ENCODE peak calls at places on chromosomes 3 and 15, in ten cellular contexts. One of them, this sample, is unnamed.

GRCh38 chr3:150968341-150968740 is 4.2 kb downstream of the CLRN1 start:
- DNase-seq in dorsolateral prefrontal cortex: no peak
- DNase-seq in fibroblast of villous mesenchyme: no peak
- DNase-seq in uterus: no peak
- DNase-seq in ovary: no peak
- DNase-seq in fibroblast of mammary gland: no peak
- DNase-seq in fibroblast of the aortic adventitia: no peak
- DNase-seq in keratinocyte: no peak
- DNase-seq in transverse colon: no peak
- DNase-seq in lower leg skin: no peak
- DNase-seq in this sample: no peak

GRCh38 chr3:71584216-71585061 is 911 bp upstream of the FOXP1 start:
- DNase-seq in dorsolateral prefrontal cortex: peak
- DNase-seq in fibroblast of villous mesenchyme: peak
- DNase-seq in uterus: peak
- DNase-seq in ovary: peak
- DNase-seq in fibroblast of mammary gland: peak
- DNase-seq in fibroblast of the aortic adventitia: peak
- DNase-seq in keratinocyte: no peak
- DNase-seq in transverse colon: peak
- DNase-seq in lower leg skin: peak
- DNase-seq in this sample: peak

GRCh38 chr3:42755681-42756578 is 17.1 kb downstream of the CCDC13 start:
- DNase-seq in dorsolateral prefrontal cortex: no peak
- DNase-seq in fibroblast of villous mesenchyme: peak
- DNase-seq in uterus: no peak
- DNase-seq in ovary: no peak
- DNase-seq in fibroblast of mammary gland: peak
- DNase-seq in fibroblast of the aortic adventitia: peak
- DNase-seq in keratinocyte: no peak
- DNase-seq in transverse colon: peak
- DNase-seq in lower leg skin: peak
- DNase-seq in this sample: peak

GRCh38 chr3:147354621-147355020 is 51.7 kb downstream of the ZIC4 start:
- DNase-seq in dorsolateral prefrontal cortex: no peak
- DNase-seq in fibroblast of villous mesenchyme: no peak
- DNase-seq in uterus: no peak
- DNase-seq in ovary: no peak
- DNase-seq in fibroblast of mammary gland: no peak
- DNase-seq in fibroblast of the aortic adventitia: no peak
- DNase-seq in keratinocyte: no peak
- DNase-seq in transverse colon: no peak
- DNase-seq in lower leg skin: no peak
- DNase-seq in this sample: peak

GRCh38 chr15:73751481-73751880 is 1.7 kb downstream of the INSYN1 start:
- DNase-seq in dorsolateral prefrontal cortex: no peak
- DNase-seq in fibroblast of villous mesenchyme: no peak
- DNase-seq in uterus: no peak
- DNase-seq in ovary: no peak
- DNase-seq in fibroblast of mammary gland: no peak
- DNase-seq in fibroblast of the aortic adventitia: no peak
- DNase-seq in keratinocyte: no peak
- DNase-seq in transverse colon: no peak
- DNase-seq in lower leg skin: no peak
- DNase-seq in this sample: no peak

GRCh38 chr3:133992951-133993595 is 36.7 kb downstream of the SLCO2A1 start:
- DNase-seq in dorsolateral prefrontal cortex: no peak
- DNase-seq in fibroblast of villous mesenchyme: no peak
- DNase-seq in uterus: no peak
- DNase-seq in ovary: no peak
- DNase-seq in fibroblast of mammary gland: no peak
- DNase-seq in fibroblast of the aortic adventitia: no peak
- DNase-seq in keratinocyte: no peak
- DNase-seq in transverse colon: no peak
- DNase-seq in lower leg skin: peak
- DNase-seq in this sample: no peak

GRCh38 chr3:81684739-81685395 is 76.6 kb downstream of the GBE1 start:
- DNase-seq in dorsolateral prefrontal cortex: no peak
- DNase-seq in fibroblast of villous mesenchyme: peak
- DNase-seq in uterus: no peak
- DNase-seq in ovary: no peak
- DNase-seq in fibroblast of mammary gland: peak
- DNase-seq in fibroblast of the aortic adventitia: peak
- DNase-seq in keratinocyte: no peak
- DNase-seq in transverse colon: no peak
- DNase-seq in lower leg skin: no peak
- DNase-seq in this sample: no peak

GRCh38 chr3:65830948-65831732 is 207.6 kb downstream of the MAGI1 start:
- DNase-seq in dorsolateral prefrontal cortex: no peak
- DNase-seq in fibroblast of villous mesenchyme: peak
- DNase-seq in uterus: no peak
- DNase-seq in ovary: no peak
- DNase-seq in fibroblast of mammary gland: no peak
- DNase-seq in fibroblast of the aortic adventitia: no peak
- DNase-seq in keratinocyte: no peak
- DNase-seq in transverse colon: no peak
- DNase-seq in lower leg skin: no peak
- DNase-seq in this sample: no peak

GRCh38 chr15:81950841-81951414 is 94.9 kb downstream of the MEX3B start:
- DNase-seq in dorsolateral prefrontal cortex: no peak
- DNase-seq in fibroblast of villous mesenchyme: no peak
- DNase-seq in uterus: no peak
- DNase-seq in ovary: no peak
- DNase-seq in fibroblast of mammary gland: no peak
- DNase-seq in fibroblast of the aortic adventitia: peak
- DNase-seq in keratinocyte: no peak
- DNase-seq in transverse colon: no peak
- DNase-seq in lower leg skin: no peak
- DNase-seq in this sample: peak

GRCh38 chr15:91912336-91912735 is 58.8 kb downstream of the SLCO3A1 start:
- DNase-seq in dorsolateral prefrontal cortex: no peak
- DNase-seq in fibroblast of villous mesenchyme: no peak
- DNase-seq in uterus: no peak
- DNase-seq in ovary: no peak
- DNase-seq in fibroblast of mammary gland: no peak
- DNase-seq in fibroblast of the aortic adventitia: no peak
- DNase-seq in keratinocyte: no peak
- DNase-seq in transverse colon: no peak
- DNase-seq in lower leg skin: peak
- DNase-seq in this sample: no peak

GRCh38 chr3:10334461-10334860 is 13.5 kb upstream of the SEC13 start:
- DNase-seq in dorsolateral prefrontal cortex: peak
- DNase-seq in fibroblast of villous mesenchyme: no peak
- DNase-seq in uterus: no peak
- DNase-seq in ovary: no peak
- DNase-seq in fibroblast of mammary gland: peak
- DNase-seq in fibroblast of the aortic adventitia: peak
- DNase-seq in keratinocyte: no peak
- DNase-seq in transverse colon: no peak
- DNase-seq in lower leg skin: no peak
- DNase-seq in this sample: no peak

GRCh38 chr15:58454950-58455401 is 23.2 kb downstream of the LIPC start:
- DNase-seq in dorsolateral prefrontal cortex: no peak
- DNase-seq in fibroblast of villous mesenchyme: no peak
- DNase-seq in uterus: no peak
- DNase-seq in ovary: no peak
- DNase-seq in fibroblast of mammary gland: peak
- DNase-seq in fibroblast of the aortic adventitia: peak
- DNase-seq in keratinocyte: no peak
- DNase-seq in transverse colon: no peak
- DNase-seq in lower leg skin: no peak
- DNase-seq in this sample: no peak

GRCh38 chr3:198080521-198081384 is 120.7 kb downstream of the LMLN start:
- DNase-seq in dorsolateral prefrontal cortex: no peak
- DNase-seq in fibroblast of villous mesenchyme: peak
- DNase-seq in uterus: no peak
- DNase-seq in ovary: peak
- DNase-seq in fibroblast of mammary gland: peak
- DNase-seq in fibroblast of the aortic adventitia: peak
- DNase-seq in keratinocyte: no peak
- DNase-seq in transverse colon: peak
- DNase-seq in lower leg skin: no peak
- DNase-seq in this sample: peak

GRCh38 chr15:97501291-97501690 is 459.2 kb upstream of the ARRDC4 start:
- DNase-seq in dorsolateral prefrontal cortex: no peak
- DNase-seq in fibroblast of villous mesenchyme: no peak
- DNase-seq in uterus: no peak
- DNase-seq in ovary: no peak
- DNase-seq in fibroblast of mammary gland: no peak
- DNase-seq in fibroblast of the aortic adventitia: no peak
- DNase-seq in keratinocyte: no peak
- DNase-seq in transverse colon: no peak
- DNase-seq in lower leg skin: no peak
- DNase-seq in this sample: no peak

GRCh38 chr15:71336671-71337070 is 221.4 kb downstream of the THSD4 start:
- DNase-seq in dorsolateral prefrontal cortex: no peak
- DNase-seq in fibroblast of villous mesenchyme: no peak
- DNase-seq in uterus: no peak
- DNase-seq in ovary: no peak
- DNase-seq in fibroblast of mammary gland: no peak
- DNase-seq in fibroblast of the aortic adventitia: no peak
- DNase-seq in keratinocyte: no peak
- DNase-seq in transverse colon: no peak
- DNase-seq in lower leg skin: no peak
- DNase-seq in this sample: no peak

GRCh38 chr3:154758109-154758868 is 321.8 kb upstream of the MME start:
- DNase-seq in dorsolateral prefrontal cortex: no peak
- DNase-seq in fibroblast of villous mesenchyme: peak
- DNase-seq in uterus: no peak
- DNase-seq in ovary: no peak
- DNase-seq in fibroblast of mammary gland: peak
- DNase-seq in fibroblast of the aortic adventitia: peak
- DNase-seq in keratinocyte: no peak
- DNase-seq in transverse colon: no peak
- DNase-seq in lower leg skin: no peak
- DNase-seq in this sample: peak

GRCh38 chr3:28504945-28505344 is 156.3 kb upstream of the AZI2 start:
- DNase-seq in dorsolateral prefrontal cortex: no peak
- DNase-seq in fibroblast of villous mesenchyme: no peak
- DNase-seq in uterus: no peak
- DNase-seq in ovary: no peak
- DNase-seq in fibroblast of mammary gland: no peak
- DNase-seq in fibroblast of the aortic adventitia: no peak
- DNase-seq in keratinocyte: no peak
- DNase-seq in transverse colon: no peak
- DNase-seq in lower leg skin: no peak
- DNase-seq in this sample: no peak

DNA sequence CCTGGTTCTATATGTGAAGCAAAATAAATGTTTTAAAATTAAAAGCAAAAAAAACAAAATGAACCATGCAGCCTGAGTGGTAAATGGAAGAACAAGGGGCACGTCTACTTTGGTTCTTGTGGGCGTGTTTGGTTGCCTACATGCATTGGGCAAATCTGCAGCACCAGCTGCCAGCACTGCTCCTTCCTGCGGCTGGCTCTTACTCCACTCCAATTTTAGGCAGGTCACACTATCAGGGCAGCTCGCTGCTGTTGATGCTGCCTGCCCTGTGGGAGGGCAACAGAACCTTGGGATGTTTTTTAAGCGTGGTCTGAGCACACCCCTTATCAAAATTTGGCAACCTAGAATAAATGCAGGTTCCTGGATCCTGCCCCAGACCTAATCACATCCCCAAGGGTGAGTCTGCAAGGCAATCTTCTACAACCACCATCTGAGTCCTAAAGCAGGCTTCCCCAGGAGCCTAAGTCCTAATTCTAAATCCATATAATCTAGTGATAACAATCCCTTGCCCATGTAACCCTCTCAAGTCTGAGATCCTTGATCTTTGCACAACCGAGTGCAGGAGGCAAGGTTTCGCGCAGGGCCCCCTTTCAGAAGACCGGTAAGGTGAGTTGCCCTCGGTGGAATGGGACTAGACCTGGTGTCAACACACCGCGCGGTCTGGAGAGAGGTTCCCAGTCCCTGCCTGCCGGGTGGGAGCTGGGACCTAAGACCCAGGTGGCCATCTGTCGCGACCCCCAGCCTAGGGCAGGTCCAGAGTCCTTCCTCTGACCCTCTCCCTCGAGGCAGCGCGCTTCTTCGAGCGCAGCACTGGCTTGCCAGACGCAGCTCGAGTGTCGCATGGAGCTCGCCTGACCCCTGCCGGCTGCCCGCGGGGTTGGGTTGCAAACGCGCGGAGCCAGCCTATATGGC is 15.9 kb downstream of the IVD start:
- DNase-seq in dorsolateral prefrontal cortex: peak
- DNase-seq in fibroblast of villous mesenchyme: peak
- DNase-seq in uterus: peak
- DNase-seq in ovary: peak
- DNase-seq in fibroblast of mammary gland: peak
- DNase-seq in fibroblast of the aortic adventitia: peak
- DNase-seq in keratinocyte: no peak
- DNase-seq in transverse colon: peak
- DNase-seq in lower leg skin: peak
- DNase-seq in this sample: peak
- TF ChIP-seq CTCF in dorsolateral prefrontal cortex: peak
- TF ChIP-seq CTCF in fibroblast of villous mesenchyme: peak
- TF ChIP-seq CTCF in uterus: peak
- TF ChIP-seq CTCF in ovary: peak
- TF ChIP-seq CTCF in fibroblast of mammary gland: peak
- TF ChIP-seq CTCF in fibroblast of the aortic adventitia: peak
- TF ChIP-seq CTCF in keratinocyte: peak
- TF ChIP-seq CTCF in transverse colon: peak
- TF ChIP-seq CTCF in lower leg skin: no peak
- TF ChIP-seq CTCF in this sample: peak

GRCh38 chr15:95394186-95395067 is 936.1 kb upstream of the NR2F2 start:
- DNase-seq in dorsolateral prefrontal cortex: no peak
- DNase-seq in fibroblast of villous mesenchyme: peak
- DNase-seq in uterus: no peak
- DNase-seq in ovary: no peak
- DNase-seq in fibroblast of mammary gland: peak
- DNase-seq in fibroblast of the aortic adventitia: peak
- DNase-seq in keratinocyte: no peak
- DNase-seq in transverse colon: no peak
- DNase-seq in lower leg skin: no peak
- DNase-seq in this sample: peak
- H3K4me3 ChIP-seq in dorsolateral prefrontal cortex: no peak
- H3K4me3 ChIP-seq in fibroblast of villous mesenchyme: no peak
- H3K4me3 ChIP-seq in uterus: no peak
- H3K4me3 ChIP-seq in ovary: no peak
- H3K4me3 ChIP-seq in fibroblast of mammary gland: no peak
- H3K4me3 ChIP-seq in fibroblast of the aortic adventitia: no peak
- H3K4me3 ChIP-seq in keratinocyte: no peak
- H3K4me3 ChIP-seq in transverse colon: no peak
- H3K4me3 ChIP-seq in lower leg skin: no peak
- H3K4me3 ChIP-seq in this sample: no peak

GRCh38 chr3:52820741-52821140 is 9.7 kb downstream of the ITIH4 start:
- DNase-seq in dorsolateral prefrontal cortex: no peak
- DNase-seq in fibroblast of villous mesenchyme: peak
- DNase-seq in uterus: no peak
- DNase-seq in ovary: no peak
- DNase-seq in fibroblast of mammary gland: peak
- DNase-seq in fibroblast of the aortic adventitia: no peak
- DNase-seq in keratinocyte: no peak
- DNase-seq in transverse colon: no peak
- DNase-seq in lower leg skin: no peak
- DNase-seq in this sample: peak
- TF ChIP-seq CTCF in dorsolateral prefrontal cortex: peak
- TF ChIP-seq CTCF in fibroblast of villous mesenchyme: peak
- TF ChIP-seq CTCF in uterus: peak
- TF ChIP-seq CTCF in ovary: no peak
- TF ChIP-seq CTCF in fibroblast of mammary gland: peak
- TF ChIP-seq CTCF in fibroblast of the aortic adventitia: peak
- TF ChIP-seq CTCF in keratinocyte: peak
- TF ChIP-seq CTCF in transverse colon: peak
- TF ChIP-seq CTCF in lower leg skin: no peak
- TF ChIP-seq CTCF in this sample: peak

GRCh38 chr3:59940690-59941089 is 890.9 kb upstream of the CFAP20DC start:
- DNase-seq in dorsolateral prefrontal cortex: no peak
- DNase-seq in fibroblast of villous mesenchyme: no peak
- DNase-seq in uterus: no peak
- DNase-seq in ovary: no peak
- DNase-seq in fibroblast of mammary gland: no peak
- DNase-seq in fibroblast of the aortic adventitia: no peak
- DNase-seq in keratinocyte: no peak
- DNase-seq in transverse colon: no peak
- DNase-seq in lower leg skin: no peak
- DNase-seq in this sample: no peak
- H3K4me3 ChIP-seq in dorsolateral prefrontal cortex: no peak
- H3K4me3 ChIP-seq in fibroblast of villous mesenchyme: no peak
- H3K4me3 ChIP-seq in uterus: no peak
- H3K4me3 ChIP-seq in ovary: no peak
- H3K4me3 ChIP-seq in fibroblast of mammary gland: no peak
- H3K4me3 ChIP-seq in fibroblast of the aortic adventitia: no peak
- H3K4me3 ChIP-seq in keratinocyte: no peak
- H3K4me3 ChIP-seq in transverse colon: no peak
- H3K4me3 ChIP-seq in lower leg skin: no peak
- H3K4me3 ChIP-seq in this sample: no peak